ENCODE peak calls at places on chromosomes 1 and 21, in ten cellular contexts. H is esophagus muscularis mucosa, I is GM12878, G is stomach, A is sigmoid colon, N is K562, X is H1, J is HepG2, C is suprapubic skin, Q is SK-N-SH. B is an unnamed sample. For H3K27me3, the result is how much of the 10 kb centered on the place peaks cover.

GRCh38 chr1:212287261-212287895 is 2.2 kb downstream of the PPP2R5A start:
- DNase-seq in H (no peak), I (no peak), G (no peak), A (no peak), N (no peak), X (no peak), J (no peak), C (no peak), Q (peak), B (no peak)

GRCh38 chr1:180912211-180912800 is 391 bp upstream of the KIAA1614 start:
- DNase-seq in H (no peak), I (no peak), G (no peak), A (peak), N (no peak), X (no peak), J (no peak), C (peak), Q (no peak), B (no peak)

GRCh38 chr1:101282314-101283087 is 45.7 kb downstream of the S1PR1 start:
- DNase-seq in H (no peak), I (no peak), G (no peak), A (no peak), N (no peak), X (no peak), J (no peak), C (no peak), Q (no peak), B (no peak)

GRCh38 chr1:98700228-98700627 is 38.7 kb downstream of the SNX7 start:
- DNase-seq in H (no peak), I (no peak), G (no peak), A (no peak), N (no peak), X (no peak), J (no peak), C (no peak), Q (no peak), B (no peak)

GRCh38 chr21:43956667-43957030 is 55.5 kb upstream of the TRAPPC10 start:
- DNase-seq in H (no peak), I (no peak), G (no peak), A (no peak), N (no peak), X (no peak), J (no peak), C (no peak), Q (no peak), B (no peak)

GRCh38 chr1:159908255-159908905 is 8.4 kb upstream of the CFAP45 start:
- DNase-seq in H (no peak), I (no peak), G (no peak), A (peak), N (no peak), X (no peak), J (no peak), C (no peak), Q (no peak), B (no peak)

GRCh38 chr1:119279441-119280415 is 88.9 kb upstream of the HAO2 start:
- DNase-seq in H (no peak), I (no peak), G (no peak), A (no peak), N (no peak), X (no peak), J (peak), C (no peak), Q (peak), B (no peak)

GRCh38 chr1:15620155-15620545 is 2.9 kb downstream of the DDI2 start:
- DNase-seq in H (no peak), I (no peak), G (no peak), A (no peak), N (no peak), X (no peak), J (no peak), C (no peak), Q (no peak), B (no peak)

GRCh38 chr21:33051925-33052324 is 18.0 kb upstream of the OLIG1 start:
- DNase-seq in H (no peak), I (no peak), G (no peak), A (no peak), N (no peak), X (no peak), J (no peak), C (no peak), Q (no peak), B (no peak)

GRCh38 chr1:214670098-214670497 is 67.1 kb downstream of the CENPF start:
- DNase-seq in H (no peak), I (no peak), G (peak), A (peak), N (no peak), X (no peak), J (peak), C (no peak), Q (peak), B (no peak)

GRCh38 chr1:219446288-219446687 is 166.6 kb downstream of the ZC3H11B start:
- DNase-seq in H (no peak), I (no peak), G (no peak), A (no peak), N (no peak), X (no peak), J (no peak), C (no peak), Q (no peak), B (no peak)

GRCh38 chr1:54323324-54323739 is 82.9 kb downstream of the SSBP3 start:
- DNase-seq in H (no peak), I (no peak), G (peak), A (no peak), N (no peak), X (no peak), J (peak), C (no peak), Q (no peak), B (peak)

DNA sequence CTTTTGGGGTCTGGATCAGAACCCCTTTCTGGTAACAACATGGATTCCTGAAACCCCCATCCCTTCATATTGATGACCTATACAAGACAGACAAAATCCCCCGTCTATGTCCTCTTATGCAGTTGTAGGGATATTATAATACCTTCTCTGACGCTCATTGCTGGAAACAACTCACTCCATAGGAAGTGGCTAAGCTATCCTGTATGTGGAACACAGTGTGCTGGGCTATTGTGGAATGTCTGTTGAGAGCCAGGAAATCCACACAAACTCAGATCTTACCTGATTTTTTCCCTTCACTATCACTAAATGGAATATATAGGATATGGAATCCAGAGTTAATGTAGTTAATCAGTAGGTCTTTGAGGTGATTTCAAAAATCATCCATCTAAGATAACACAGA is 17.7 kb upstream of the PIK3R3 start:
- DNase-seq in H (no peak), I (no peak), G (no peak), A (no peak), N (no peak), X (no peak), J (no peak), C (no peak), Q (no peak), B (no peak)
- TF ChIP-seq POLR2AphosphoS5 in H (peak), I (no peak), G (no peak), A (peak), N (no peak), X (no peak), J (no peak), C (no peak), Q (no peak), B (no peak)

GRCh38 chr1:3074297-3074741 is 5.3 kb downstream of the PRDM16 start:
- DNase-seq in H (no peak), I (no peak), G (peak), A (no peak), N (no peak), X (no peak), J (no peak), C (no peak), Q (no peak), B (no peak)

GRCh38 chr1:3075666-3076387 is 6.8 kb downstream of the PRDM16 start:
- DNase-seq in H (no peak), I (no peak), G (no peak), A (no peak), N (no peak), X (no peak), J (no peak), C (no peak), Q (no peak), B (no peak)

GRCh38 chr1:3076388-3076740 is 7.4 kb downstream of the PRDM16 start:
- DNase-seq in H (no peak), I (no peak), G (no peak), A (no peak), N (no peak), X (no peak), J (no peak), C (no peak), Q (no peak), B (no peak)

GRCh38 chr1:3073520-3074296 is 4.7 kb downstream of the PRDM16 start:
- DNase-seq in H (no peak), I (no peak), G (no peak), A (no peak), N (no peak), X (no peak), J (no peak), C (no peak), Q (no peak), B (no peak)

DNA sequence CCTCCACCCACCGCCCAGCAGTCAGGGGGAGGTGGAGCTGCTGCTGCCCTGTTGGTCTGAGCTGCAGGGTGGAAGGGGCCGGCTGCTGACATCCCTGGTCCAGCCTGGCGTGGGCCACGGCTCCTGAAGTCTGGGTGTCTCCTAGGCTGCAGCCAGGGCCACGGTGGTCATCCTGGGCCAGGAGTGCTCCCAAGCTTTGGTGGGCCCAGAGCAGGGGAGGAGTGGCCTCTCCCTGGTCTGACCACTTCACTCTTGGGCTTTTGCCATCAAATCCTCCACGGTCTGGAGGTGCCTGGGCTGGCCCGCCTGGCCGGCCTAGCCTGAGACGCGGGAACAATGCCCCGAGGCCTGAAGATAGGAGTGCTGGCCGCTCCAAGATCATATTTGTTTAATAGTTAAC is 5.8 kb downstream of the PRDM16 start:
- DNase-seq in H (no peak), I (no peak), G (peak), A (no peak), N (no peak), X (no peak), J (no peak), C (no peak), Q (no peak), B (no peak)
- H3K27me3 ChIP-seq in H (under half), I (under half), G (under half), A (half or more), N (under half), X (half or more), J (under half), C (half or more), Q (half or more), B (half or more)

GRCh38 chr1:198254521-198254920 is 97.7 kb downstream of the NEK7 start:
- DNase-seq in H (no peak), I (no peak), G (no peak), A (no peak), N (no peak), X (no peak), J (no peak), C (no peak), Q (no peak), B (no peak)
- TF ChIP-seq EP300 in H (no peak), I (no peak), G (no peak), A (no peak), N (no peak), X (no peak), J (no peak), C (no peak), Q (no peak), B (no peak)

GRCh38 chr1:110877776-110878175 is 4.8 kb downstream of the CD53 start:
- DNase-seq in H (no peak), I (no peak), G (no peak), A (no peak), N (no peak), X (no peak), J (no peak), C (no peak), Q (no peak), B (no peak)

GRCh38 chr1:110878993-110879392 is 6.0 kb downstream of the CD53 start:
- DNase-seq in H (no peak), I (no peak), G (no peak), A (no peak), N (no peak), X (no peak), J (no peak), C (no peak), Q (no peak), B (no peak)

GRCh38 chr1:110880708-110881374 is 7.9 kb downstream of the CD53 start:
- DNase-seq in H (no peak), I (no peak), G (no peak), A (no peak), N (peak), X (no peak), J (no peak), C (no peak), Q (no peak), B (no peak)

GRCh38 chr1:110877364-110877763 is 4.4 kb downstream of the CD53 start:
- DNase-seq in H (no peak), I (no peak), G (no peak), A (no peak), N (peak), X (no peak), J (no peak), C (no peak), Q (no peak), B (no peak)

DNA sequence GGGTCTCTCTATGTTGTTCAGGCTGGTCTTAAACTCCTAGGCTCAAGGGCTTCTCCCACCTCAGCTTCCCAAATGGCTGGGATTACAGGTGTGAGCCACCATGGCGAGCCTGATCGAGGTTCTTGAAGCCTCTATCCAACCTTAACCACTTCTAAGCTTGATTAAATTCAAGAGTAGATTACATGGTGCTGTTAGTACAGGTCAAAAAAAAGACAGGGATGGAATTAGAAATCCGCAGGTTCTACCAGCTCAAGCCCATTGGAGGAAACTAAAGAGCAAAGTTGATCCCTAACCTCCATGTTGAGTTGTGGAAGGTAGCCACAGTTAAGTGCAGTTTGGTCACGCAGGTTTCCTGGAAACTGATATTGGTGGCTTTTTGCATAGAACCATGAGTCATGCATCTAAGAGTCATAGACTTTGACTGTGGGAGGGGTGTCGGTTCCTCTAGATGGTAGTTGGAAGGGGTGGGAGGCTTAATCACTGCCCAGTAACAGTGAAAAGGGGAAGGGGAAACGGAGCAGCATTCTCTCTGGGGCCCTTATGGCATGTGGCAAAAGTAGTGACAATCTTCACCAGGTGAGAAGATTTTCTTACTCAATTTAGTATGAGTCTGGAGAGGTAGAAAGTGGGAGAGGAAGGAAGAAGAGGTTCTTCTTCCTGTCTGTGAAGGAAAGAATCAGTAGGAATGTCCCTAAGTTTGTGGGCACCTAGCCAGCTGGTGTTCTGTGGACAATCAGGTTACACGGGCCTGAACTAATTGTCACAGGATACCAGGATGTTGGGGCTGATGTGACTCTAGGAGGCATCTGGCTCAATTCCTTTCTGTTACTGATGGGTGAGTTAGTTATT is 7.0 kb downstream of the CD53 start:
- DNase-seq in H (no peak), I (peak), G (no peak), A (no peak), N (peak), X (no peak), J (no peak), C (no peak), Q (no peak), B (peak)
- TF ChIP-seq POLR2AphosphoS5 in H (no peak), I (peak), G (no peak), A (no peak), N (no peak), X (no peak), J (no peak), C (no peak), Q (no peak), B (no peak)